ENCODE peak calls at places on chromosomes 11 and 22, in nine cellular contexts. M is GM12878, G is right cardiac atrium, U is fibroblast of lung, W is PC-9, T is psoas muscle, X is stomach, B is HCT116, S is body of pancreas. F is an unnamed sample. For H3K4me1, the result is how much of the 10 kb centered on the place peaks cover.

GRCh38 chr11:44611088-44611487 is 45.6 kb downstream of the CD82 start:
- DNase-seq in X (no peak), T (no peak), U (no peak), W (no peak), G (no peak), B (no peak), S (no peak), M (no peak), F (no peak)

GRCh38 chr22:38872831-38873248 is 824 bp upstream of the CBX6 start:
- DNase-seq in G (peak), B (no peak), M (no peak), S (peak), W (no peak), T (peak), X (peak), U (peak), F (no peak)

GRCh38 chr22:20552450-20552894 is 45.1 kb downstream of the MED15 start:
- DNase-seq in M (no peak), T (peak), W (no peak), B (no peak), U (no peak), X (peak), G (peak), S (peak), F (no peak)

GRCh38 chr11:6351782-6352181 is 31.5 kb upstream of the CAVIN3 start:
- DNase-seq in X (no peak), T (no peak), S (no peak), B (no peak), M (no peak), U (no peak), W (no peak), G (no peak), F (no peak)

GRCh38 chr22:22397292-22397870 is 111.2 kb downstream of the ZNF280B start:
- DNase-seq in U (peak), B (peak), X (no peak), W (peak), G (peak), S (no peak), T (peak), M (no peak), F (peak)

GRCh38 chr11:35846874-35847273 is 97.0 kb upstream of the LDLRAD3 start:
- DNase-seq in M (no peak), X (no peak), T (no peak), G (no peak), S (no peak), B (no peak), W (no peak), U (no peak), F (no peak)

GRCh38 chr11:134764367-134764766 is 352.3 kb upstream of the B3GAT1 start:
- DNase-seq in G (no peak), T (no peak), S (no peak), X (no peak), M (no peak), B (no peak), U (no peak), W (no peak), F (no peak)

GRCh38 chr22:22208657-22209056 is 35.9 kb upstream of the VPREB1 start:
- DNase-seq in X (no peak), M (no peak), W (no peak), G (no peak), T (no peak), U (no peak), B (no peak), S (no peak), F (no peak)

GRCh38 chr11:13384837-13385417 is 78.1 kb downstream of the BTBD10 start:
- DNase-seq in W (no peak), B (peak), M (peak), G (no peak), U (peak), S (no peak), T (no peak), X (no peak), F (peak)

GRCh38 chr11:91299980-91300379 is 924.6 kb upstream of the FAT3 start:
- DNase-seq in M (peak), G (no peak), U (peak), X (no peak), B (no peak), T (no peak), W (no peak), S (no peak), F (no peak)

GRCh38 chr22:38828616-38829205 is 15.1 kb downstream of the NPTXR start:
- DNase-seq in U (no peak), W (no peak), S (no peak), G (no peak), T (no peak), X (no peak), M (no peak), B (no peak), F (no peak)

GRCh38 chr22:37639070-37639760 is at the start of gene SH3BP1:
- DNase-seq in G (peak), B (no peak), M (no peak), X (peak), S (peak), U (peak), W (no peak), T (peak), F (no peak)

DNA sequence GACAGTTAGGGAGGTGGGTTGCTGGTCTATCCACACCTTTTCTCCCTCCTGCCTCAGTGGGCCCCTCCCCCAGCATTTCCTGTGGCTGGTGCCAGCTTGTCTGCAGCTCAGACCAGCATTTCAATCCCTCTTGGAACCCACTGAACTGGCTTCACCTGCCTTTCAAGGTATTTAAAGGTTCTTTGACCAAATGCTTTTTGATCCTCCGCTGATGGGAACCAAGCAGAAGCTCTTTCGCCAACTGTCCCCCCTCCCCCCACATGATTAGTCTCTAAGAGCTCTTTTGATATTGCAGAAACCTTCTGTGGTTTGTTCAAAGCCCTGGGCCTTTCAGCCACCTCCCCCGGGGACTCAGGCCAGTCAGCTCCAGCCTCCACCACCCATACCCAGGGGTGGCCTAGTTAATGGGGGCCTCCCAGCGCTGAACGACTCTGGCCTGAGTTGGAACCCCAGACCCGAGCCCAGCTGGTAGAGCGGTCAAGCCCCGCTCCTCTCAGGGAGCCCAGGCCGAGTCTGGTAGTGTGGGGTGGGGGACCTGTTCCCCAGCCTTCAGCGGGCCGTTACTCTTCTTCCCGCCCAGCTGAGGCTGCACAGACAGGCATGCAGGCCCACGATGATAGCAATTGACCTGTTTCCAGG is 6.0 kb upstream of the SYT7 start:
- DNase-seq in X (no peak), U (no peak), G (no peak), S (no peak), M (no peak), T (no peak), B (no peak), W (peak), F (no peak)
- H3K27ac ChIP-seq in X (peak), U (no peak), G (no peak), S (no peak), M (no peak), T (no peak), B (peak), W (no peak), F (no peak)

GRCh38 chr11:38460429-38460828 is 1862.4 kb upstream of the RAG2 start:
- DNase-seq in M (no peak), S (no peak), B (no peak), G (no peak), T (no peak), W (no peak), U (peak), X (no peak), F (no peak)

GRCh38 chr11:38456371-38456770 is 1858.3 kb upstream of the RAG2 start:
- DNase-seq in S (no peak), U (peak), G (no peak), B (no peak), W (peak), M (no peak), T (no peak), X (no peak), F (no peak)

GRCh38 chr11:38461751-38462150 is 1863.7 kb upstream of the RAG2 start:
- DNase-seq in T (no peak), W (no peak), B (no peak), X (no peak), U (no peak), G (peak), M (no peak), S (no peak), F (no peak)

DNA sequence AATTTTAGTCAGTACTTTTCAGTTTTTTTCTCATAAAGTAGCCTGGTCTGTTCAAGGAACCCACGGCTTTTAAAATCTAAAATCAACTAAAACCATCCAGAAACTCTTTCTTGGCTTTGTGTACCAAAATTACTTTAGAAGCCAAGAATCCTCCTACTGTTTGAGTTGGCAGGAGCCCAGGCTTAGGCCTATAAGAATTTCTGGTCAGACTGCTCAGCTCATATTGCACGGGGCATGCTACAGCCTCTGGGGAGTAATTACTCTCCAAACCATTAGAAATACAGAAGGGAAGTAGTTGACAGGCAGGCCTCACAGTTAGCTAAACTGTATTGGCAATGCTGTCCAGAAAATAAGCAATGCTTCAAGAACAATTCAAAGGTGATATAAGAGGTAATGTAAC is 1862.9 kb upstream of the RAG2 start:
- DNase-seq in M (no peak), U (peak), G (peak), X (peak), B (no peak), T (no peak), S (peak), W (peak), F (peak)
- H3K4me3 ChIP-seq in M (no peak), U (no peak), G (no peak), X (no peak), B (no peak), T (no peak), S (no peak), W (no peak), F (no peak)

GRCh38 chr22:49824185-49824925 is 3.3 kb downstream of the BRD1 start:
- DNase-seq in U (no peak), X (no peak), M (no peak), S (no peak), W (no peak), G (no peak), B (no peak), T (no peak), F (no peak)

GRCh38 chr22:49825436-49825835 is 2.2 kb downstream of the BRD1 start:
- DNase-seq in U (peak), G (no peak), T (no peak), M (no peak), W (peak), S (no peak), X (no peak), B (no peak), F (peak)

GRCh38 chr22:49823289-49824045 is 4.2 kb downstream of the BRD1 start:
- DNase-seq in T (no peak), B (no peak), X (no peak), U (no peak), S (no peak), W (no peak), G (no peak), M (no peak), F (no peak)

GRCh38 chr22:49825944-49826602 is 1.6 kb downstream of the BRD1 start:
- DNase-seq in G (no peak), B (no peak), S (no peak), W (peak), X (peak), U (peak), M (no peak), T (no peak), F (peak)

DNA sequence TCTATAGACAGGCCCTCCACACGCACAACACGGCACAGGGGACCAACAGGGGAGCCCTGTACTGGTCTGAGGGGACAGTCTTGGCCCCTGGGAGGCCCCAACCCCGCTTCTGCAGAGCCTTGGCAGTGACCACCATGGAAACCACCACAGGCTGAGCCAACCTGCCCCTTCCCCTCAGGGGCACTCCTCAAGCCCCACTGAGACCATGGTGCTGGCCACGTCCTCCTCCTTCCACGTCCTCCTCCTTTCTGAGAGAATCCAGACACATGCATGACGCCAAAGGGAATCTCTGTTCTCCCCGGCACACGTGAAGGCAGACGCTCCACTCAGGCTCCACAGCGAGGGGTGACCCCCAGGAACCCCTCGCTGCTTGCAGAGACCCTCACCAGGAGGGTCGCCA is 2.7 kb downstream of the BRD1 start:
- DNase-seq in S (no peak), B (no peak), X (no peak), U (no peak), G (no peak), M (no peak), W (no peak), T (no peak), F (no peak)
- H3K4me1 ChIP-seq in S (half or more), B (under half), X (under half), U (under half), G (under half), M (under half), W (under half), T (under half), F (under half)

DNA sequence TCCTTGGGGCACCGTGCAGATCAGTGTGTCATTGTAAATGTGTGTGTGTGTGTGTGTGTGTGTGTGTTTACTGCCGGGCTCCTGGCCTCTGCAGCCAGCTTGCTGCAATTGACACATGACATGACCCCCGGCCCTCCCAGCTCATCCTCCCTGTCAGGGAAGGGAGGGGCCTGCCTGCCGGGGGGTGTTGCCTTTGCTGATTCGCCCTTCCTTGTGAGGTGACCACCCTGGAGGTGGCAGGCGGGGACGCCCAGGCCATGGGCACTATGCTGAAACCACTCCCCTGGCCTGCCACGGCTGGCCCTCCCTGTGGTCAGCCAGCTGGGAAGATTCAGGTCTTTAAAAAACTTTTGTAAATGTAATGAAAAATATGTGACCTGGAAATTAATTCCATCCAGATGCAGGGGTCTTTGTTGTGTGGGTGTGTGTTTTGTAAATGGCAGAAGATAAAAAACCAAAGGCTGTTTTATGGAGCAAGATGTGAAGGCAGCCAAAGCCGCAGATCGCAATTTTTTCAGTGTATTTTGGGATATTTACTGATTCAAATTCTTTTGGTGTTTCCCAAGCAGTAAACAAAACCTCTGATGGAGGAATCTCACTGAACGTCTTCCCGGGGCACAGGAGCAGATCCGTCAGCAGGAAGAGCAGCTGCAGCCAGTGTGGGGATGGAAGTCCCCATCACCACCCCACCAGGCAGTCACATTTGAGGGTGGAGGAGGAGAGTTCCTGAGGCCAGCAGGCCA is 23.2 kb downstream of the SHISAL1 start:
- DNase-seq in W (no peak), X (no peak), U (peak), M (no peak), B (no peak), S (no peak), T (no peak), G (no peak), F (peak)
- H3K27ac ChIP-seq in W (no peak), X (no peak), U (no peak), M (no peak), B (no peak), S (no peak), T (no peak), G (no peak), F (no peak)

GRCh38 chr11:31812392-31813241 is 1.5 kb upstream of the PAX6 start:
- DNase-seq in W (no peak), U (peak), B (no peak), M (no peak), S (no peak), X (no peak), G (no peak), T (no peak), F (no peak)

GRCh38 chr11:31816467-31817053 is 5.4 kb upstream of the PAX6 start:
- DNase-seq in U (no peak), S (no peak), W (no peak), T (no peak), B (no peak), X (no peak), M (no peak), G (no peak), F (no peak)

GRCh38 chr11:31813242-31813960 is 2.3 kb upstream of the PAX6 start:
- DNase-seq in T (no peak), X (no peak), W (no peak), M (no peak), S (no peak), G (no peak), U (peak), B (no peak), F (no peak)

GRCh38 chr11:31815743-31816466 is 4.8 kb upstream of the PAX6 start:
- DNase-seq in G (no peak), S (no peak), M (no peak), W (no peak), B (no peak), T (no peak), U (peak), X (no peak), F (peak)

GRCh38 chr11:31813961-31814868 is 3.1 kb upstream of the PAX6 start:
- DNase-seq in U (peak), B (no peak), S (no peak), X (no peak), W (no peak), M (no peak), T (no peak), G (no peak), F (no peak)
- H3K4me3 ChIP-seq in U (no peak), B (no peak), S (no peak), X (peak), W (no peak), M (no peak), T (peak), G (no peak), F (no peak)

GRCh38 chr11:72070486-72070885 is 9.9 kb downstream of the NUMA1 start:
- DNase-seq in W (no peak), B (no peak), X (no peak), T (no peak), S (no peak), M (no peak), U (no peak), G (no peak), F (no peak)
- H3K4me1 ChIP-seq in W (half or more), B (under half), X (under half), T (under half), S (under half), M (under half), U (under half), G (under half), F (under half)

DNA sequence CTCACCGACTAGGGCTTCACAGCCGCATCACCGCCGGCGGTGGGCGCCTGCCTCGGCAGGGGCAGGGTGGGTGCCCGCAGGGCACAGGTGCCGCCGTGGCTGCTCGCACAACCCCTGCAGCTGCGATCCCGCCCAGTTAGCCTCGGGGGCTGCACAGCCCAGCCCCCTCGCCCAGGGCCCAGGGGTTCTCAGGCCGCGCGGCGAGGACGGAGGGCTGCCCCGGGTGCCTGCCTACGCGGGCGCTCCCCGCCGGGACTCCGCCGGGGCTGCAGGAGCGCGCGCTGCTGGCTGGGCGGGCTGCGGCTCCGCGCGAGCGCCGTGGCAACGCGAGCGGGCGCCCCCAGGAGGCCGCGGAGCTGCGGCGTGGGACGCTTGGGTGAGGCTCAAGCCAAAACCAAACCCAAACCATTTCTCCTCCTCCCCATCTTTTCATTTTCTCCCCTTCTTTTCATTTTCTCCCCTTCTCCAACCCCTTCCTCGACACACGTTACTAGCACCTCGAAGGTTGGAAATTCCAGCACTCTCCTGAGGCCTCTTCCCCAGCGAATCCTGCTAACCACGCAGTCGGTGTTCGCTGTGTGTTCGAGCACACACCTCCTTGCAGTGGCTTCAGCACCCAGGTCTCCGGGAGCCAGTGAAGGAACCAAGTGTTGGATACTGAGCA is at the start of gene MICAL3:
- DNase-seq in M (no peak), U (peak), B (peak), S (peak), T (peak), X (peak), G (peak), W (no peak), F (peak)
- H3K27ac ChIP-seq in M (no peak), U (peak), B (peak), S (peak), T (peak), X (peak), G (peak), W (no peak), F (no peak)

DNA sequence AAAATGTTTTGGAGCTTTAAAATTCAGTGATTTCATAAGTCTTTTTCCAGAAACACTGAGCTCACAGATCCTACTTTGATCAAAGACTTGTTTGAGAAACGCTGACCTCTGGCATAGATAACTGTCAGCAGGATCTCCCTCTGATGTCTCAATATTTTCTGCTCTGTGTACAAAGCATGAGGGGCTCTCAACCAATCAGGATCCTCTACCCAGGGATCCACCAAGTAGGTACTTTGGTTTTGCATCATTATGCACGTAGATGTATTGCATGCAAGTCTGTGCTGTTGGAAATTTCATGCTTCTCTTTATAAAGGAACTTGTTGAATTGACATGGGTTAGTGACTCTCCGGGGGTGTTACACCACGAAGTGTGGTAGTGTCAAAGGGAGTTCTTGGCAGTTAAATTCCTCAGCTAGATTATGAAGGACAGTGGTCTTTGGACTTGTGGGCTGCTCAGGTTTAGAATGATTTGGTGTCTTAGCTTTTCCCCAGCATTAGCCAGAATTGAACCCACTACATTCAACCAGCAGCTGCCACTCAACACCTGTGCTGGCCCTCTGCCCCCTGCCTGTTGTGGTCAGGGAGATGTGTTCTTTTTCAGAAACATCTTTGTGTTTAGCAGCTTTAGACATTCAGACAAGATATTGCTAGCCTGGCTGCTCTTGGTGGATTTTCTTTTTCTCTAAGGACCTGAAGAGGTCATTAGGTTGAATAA is 1.7 kb upstream of the DIXDC1 start:
- DNase-seq in G (peak), M (no peak), B (no peak), W (no peak), U (no peak), X (no peak), S (no peak), T (no peak), F (no peak)
- H3K4me3 ChIP-seq in G (no peak), M (no peak), B (no peak), W (no peak), U (no peak), X (no peak), S (no peak), T (peak), F (no peak)

GRCh38 chr22:33917744-33918406 is 2.4 kb downstream of the LARGE1 start:
- DNase-seq in X (no peak), T (no peak), G (no peak), W (no peak), U (peak), B (no peak), S (no peak), M (peak), F (no peak)
- H3K4me1 ChIP-seq in X (under half), T (under half), G (under half), W (under half), U (under half), B (under half), S (under half), M (under half), F (under half)

F was measured in SJSA1.